ENCODE peak calls at places on chromosomes 16 and 17, in nine cellular contexts. A is stimulated activated CD4-positive, alpha-beta T cell treated with anti-CD3 and anti-CD28 coated beads, Interleukin-12 subunit alpha, Interleukin-12 subunit beta, amount 100 ng/mL, for 24 hours; J is PC-9; Y is GM23338; U is epithelial cell of esophagus; S is K562; R is NCI-H1417; B is activated CD4-positive, alpha-beta T cell treated with anti-CD3 and anti-CD28 coated beads for 4 hours; Z is naive thymus-derived CD8-positive, alpha-beta T cell. K is an unnamed sample.

GRCh38 chr16:65547799-65548446 is 426.1 kb upstream of the CDH11 start:
- DNase-seq in J (no peak), A (no peak), U (peak), S (no peak), Z (no peak), Y (peak), R (no peak), B (no peak), K (no peak)

GRCh38 chr16:30748634-30749445 is 615 bp downstream of the PHKG2 start:
- DNase-seq in R (peak), Y (peak), U (peak), S (no peak), B (peak), A (no peak), Z (no peak), J (no peak), K (no peak)

GRCh38 chr16:35011-35775 is 18.2 kb downstream of the POLR3K start:
- DNase-seq in U (peak), A (no peak), J (no peak), R (no peak), Y (peak), Z (no peak), S (no peak), B (no peak), K (no peak)

GRCh38 chr17:6482105-6482455 is 37.8 kb downstream of the PIMREG start:
- DNase-seq in U (no peak), J (no peak), A (no peak), R (no peak), S (no peak), Z (no peak), Y (no peak), B (no peak), K (no peak)

GRCh38 chr17:34356194-34356593 is at the start of gene CCL13:
- DNase-seq in B (no peak), A (no peak), Y (no peak), R (no peak), Z (no peak), S (no peak), J (no peak), U (no peak), K (no peak)

GRCh38 chr17:75979705-75980187 is 706 bp downstream of the TEN1 start:
- DNase-seq in Y (no peak), B (no peak), J (no peak), R (no peak), S (no peak), Z (no peak), A (no peak), U (peak), K (no peak)

GRCh38 chr17:73552300-73553088 is 91.8 kb downstream of the SDK2 start:
- DNase-seq in Y (no peak), U (no peak), A (no peak), Z (no peak), J (no peak), S (no peak), R (no peak), B (no peak), K (no peak)

GRCh38 chr17:80446645-80447405 is 29.6 kb downstream of the NPTX1 start:
- DNase-seq in Y (no peak), Z (no peak), R (no peak), A (no peak), S (no peak), B (no peak), U (peak), J (no peak), K (no peak)

GRCh38 chr17:39622380-39623006 is 4.3 kb upstream of the PPP1R1B start:
- DNase-seq in B (peak), Z (no peak), Y (peak), R (no peak), A (no peak), J (no peak), S (no peak), U (no peak), K (peak)

GRCh38 chr16:9135797-9136196 is 44.4 kb downstream of the HAPSTR1 start:
- DNase-seq in B (no peak), Z (no peak), J (no peak), Y (no peak), A (no peak), U (peak), S (no peak), R (no peak), K (no peak)

GRCh38 chr17:40084477-40084876 is 15.9 kb downstream of the NR1D1 start:
- DNase-seq in U (no peak), R (no peak), B (no peak), J (no peak), Z (no peak), S (no peak), Y (no peak), A (no peak), K (no peak)

GRCh38 chr17:21376835-21377690 is 906 bp downstream of the KCNJ12 start:
- DNase-seq in S (peak), J (no peak), R (peak), Y (peak), Z (no peak), A (no peak), B (no peak), U (peak), K (no peak)

GRCh38 chr17:39400547-39401411 is 647 bp downstream of the FBXL20 start:
- DNase-seq in A (no peak), Z (no peak), R (peak), B (no peak), S (no peak), Y (peak), J (no peak), U (peak), K (peak)